ENCODE peak calls at places on chromosomes 16 and 17, in nine cellular contexts. One of them, this sample, is unnamed. For H3K9me3, the result is how much of the 10 kb centered on the place peaks cover.

GRCh38 chr16:825298-826061 is 24.9 kb upstream of the GNG13 start:
- DNase-seq in PC-9: no peak
- DNase-seq in naive thymus-derived CD4-positive, alpha-beta T cell: no peak
- DNase-seq in cardiac muscle cell: no peak
- DNase-seq in GM23248: peak
- DNase-seq in OCI-LY7: no peak
- DNase-seq in A549: no peak
- DNase-seq in CD8-positive, alpha-beta T cell: no peak
- DNase-seq in IMR-90: no peak
- DNase-seq in this sample: no peak

GRCh38 chr16:78926723-78927200 is 673.8 kb downstream of the MAF start:
- DNase-seq in PC-9: no peak
- DNase-seq in CD8-positive, alpha-beta T cell: no peak
- DNase-seq in IMR-90: no peak
- DNase-seq in OCI-LY7: no peak
- DNase-seq in naive thymus-derived CD4-positive, alpha-beta T cell: no peak
- DNase-seq in GM23248: no peak
- DNase-seq in A549: no peak
- DNase-seq in cardiac muscle cell: no peak
- DNase-seq in this sample: no peak

GRCh38 chr17:83149326-83149725 is 69.9 kb downstream of the METRNL start:
- DNase-seq in cardiac muscle cell: no peak
- DNase-seq in A549: no peak
- DNase-seq in IMR-90: no peak
- DNase-seq in CD8-positive, alpha-beta T cell: no peak
- DNase-seq in PC-9: no peak
- DNase-seq in OCI-LY7: no peak
- DNase-seq in naive thymus-derived CD4-positive, alpha-beta T cell: no peak
- DNase-seq in GM23248: no peak
- DNase-seq in this sample: no peak

GRCh38 chr17:38584350-38584925 is 21.3 kb downstream of the SRCIN1 start:
- DNase-seq in OCI-LY7: peak
- DNase-seq in IMR-90: peak
- DNase-seq in naive thymus-derived CD4-positive, alpha-beta T cell: peak
- DNase-seq in CD8-positive, alpha-beta T cell: peak
- DNase-seq in GM23248: peak
- DNase-seq in PC-9: peak
- DNase-seq in cardiac muscle cell: peak
- DNase-seq in A549: peak
- DNase-seq in this sample: peak

GRCh38 chr16:85557976-85558589 is 55.0 kb upstream of the GSE1 start:
- DNase-seq in IMR-90: no peak
- DNase-seq in OCI-LY7: peak
- DNase-seq in naive thymus-derived CD4-positive, alpha-beta T cell: no peak
- DNase-seq in GM23248: no peak
- DNase-seq in CD8-positive, alpha-beta T cell: no peak
- DNase-seq in A549: no peak
- DNase-seq in PC-9: peak
- DNase-seq in cardiac muscle cell: no peak
- DNase-seq in this sample: no peak

GRCh38 chr16:27401768-27402568 is at the start of gene IL21R:
- DNase-seq in CD8-positive, alpha-beta T cell: peak
- DNase-seq in A549: no peak
- DNase-seq in IMR-90: peak
- DNase-seq in GM23248: peak
- DNase-seq in naive thymus-derived CD4-positive, alpha-beta T cell: peak
- DNase-seq in PC-9: no peak
- DNase-seq in cardiac muscle cell: peak
- DNase-seq in OCI-LY7: peak
- DNase-seq in this sample: peak

GRCh38 chr17:29615048-29615385 is 7.7 kb downstream of the CORO6 start:
- DNase-seq in CD8-positive, alpha-beta T cell: peak
- DNase-seq in A549: no peak
- DNase-seq in GM23248: peak
- DNase-seq in OCI-LY7: no peak
- DNase-seq in naive thymus-derived CD4-positive, alpha-beta T cell: peak
- DNase-seq in PC-9: no peak
- DNase-seq in cardiac muscle cell: no peak
- DNase-seq in IMR-90: no peak
- DNase-seq in this sample: peak

GRCh38 chr16:47643610-47644009 is 182.5 kb downstream of the PHKB start:
- DNase-seq in cardiac muscle cell: peak
- DNase-seq in PC-9: no peak
- DNase-seq in IMR-90: no peak
- DNase-seq in GM23248: peak
- DNase-seq in CD8-positive, alpha-beta T cell: no peak
- DNase-seq in A549: no peak
- DNase-seq in naive thymus-derived CD4-positive, alpha-beta T cell: no peak
- DNase-seq in OCI-LY7: no peak
- DNase-seq in this sample: no peak

GRCh38 chr17:47694018-47694817 is at the start of gene TBKBP1:
- DNase-seq in CD8-positive, alpha-beta T cell: peak
- DNase-seq in IMR-90: peak
- DNase-seq in naive thymus-derived CD4-positive, alpha-beta T cell: peak
- DNase-seq in cardiac muscle cell: peak
- DNase-seq in A549: peak
- DNase-seq in PC-9: no peak
- DNase-seq in OCI-LY7: peak
- DNase-seq in GM23248: peak
- DNase-seq in this sample: no peak

GRCh38 chr17:51006601-51007000 is 114.1 kb downstream of the SPAG9 start:
- DNase-seq in GM23248: peak
- DNase-seq in cardiac muscle cell: peak
- DNase-seq in OCI-LY7: no peak
- DNase-seq in naive thymus-derived CD4-positive, alpha-beta T cell: no peak
- DNase-seq in A549: no peak
- DNase-seq in CD8-positive, alpha-beta T cell: no peak
- DNase-seq in IMR-90: peak
- DNase-seq in PC-9: no peak
- DNase-seq in this sample: no peak

GRCh38 chr16:17304124-17304813 is 166.5 kb downstream of the XYLT1 start:
- DNase-seq in GM23248: no peak
- DNase-seq in cardiac muscle cell: no peak
- DNase-seq in A549: no peak
- DNase-seq in PC-9: peak
- DNase-seq in IMR-90: peak
- DNase-seq in OCI-LY7: no peak
- DNase-seq in CD8-positive, alpha-beta T cell: no peak
- DNase-seq in naive thymus-derived CD4-positive, alpha-beta T cell: no peak
- DNase-seq in this sample: no peak

GRCh38 chr16:80971814-80972213 is 34.9 kb downstream of the CMC2 start:
- DNase-seq in GM23248: no peak
- DNase-seq in cardiac muscle cell: no peak
- DNase-seq in PC-9: no peak
- DNase-seq in IMR-90: no peak
- DNase-seq in naive thymus-derived CD4-positive, alpha-beta T cell: no peak
- DNase-seq in A549: no peak
- DNase-seq in CD8-positive, alpha-beta T cell: no peak
- DNase-seq in OCI-LY7: no peak
- DNase-seq in this sample: no peak

GRCh38 chr16:87236516-87237115 is 80.6 kb downstream of the C16orf95 start:
- DNase-seq in CD8-positive, alpha-beta T cell: no peak
- DNase-seq in naive thymus-derived CD4-positive, alpha-beta T cell: no peak
- DNase-seq in OCI-LY7: no peak
- DNase-seq in cardiac muscle cell: no peak
- DNase-seq in IMR-90: no peak
- DNase-seq in PC-9: no peak
- DNase-seq in GM23248: no peak
- DNase-seq in A549: no peak
- DNase-seq in this sample: no peak

GRCh38 chr17:82592751-82593589 is 55.3 kb downstream of the WDR45B start:
- DNase-seq in OCI-LY7: peak
- DNase-seq in IMR-90: peak
- DNase-seq in naive thymus-derived CD4-positive, alpha-beta T cell: no peak
- DNase-seq in cardiac muscle cell: peak
- DNase-seq in CD8-positive, alpha-beta T cell: peak
- DNase-seq in PC-9: peak
- DNase-seq in A549: peak
- DNase-seq in GM23248: peak
- DNase-seq in this sample: peak

GRCh38 chr17:47987240-47987835 is 16.4 kb downstream of the CDK5RAP3 start:
- DNase-seq in A549: no peak
- DNase-seq in PC-9: no peak
- DNase-seq in cardiac muscle cell: no peak
- DNase-seq in CD8-positive, alpha-beta T cell: no peak
- DNase-seq in naive thymus-derived CD4-positive, alpha-beta T cell: no peak
- DNase-seq in IMR-90: no peak
- DNase-seq in OCI-LY7: no peak
- DNase-seq in GM23248: peak
- DNase-seq in this sample: no peak

GRCh38 chr17:12041316-12041715 is 20.6 kb downstream of the MAP2K4 start:
- DNase-seq in IMR-90: peak
- DNase-seq in OCI-LY7: no peak
- DNase-seq in cardiac muscle cell: peak
- DNase-seq in naive thymus-derived CD4-positive, alpha-beta T cell: no peak
- DNase-seq in GM23248: peak
- DNase-seq in PC-9: no peak
- DNase-seq in A549: peak
- DNase-seq in CD8-positive, alpha-beta T cell: no peak
- DNase-seq in this sample: no peak

GRCh38 chr16:35234679-35235078 is 1775.3 kb downstream of the TP53TG3F start:
- DNase-seq in A549: no peak
- DNase-seq in GM23248: no peak
- DNase-seq in PC-9: peak
- DNase-seq in OCI-LY7: no peak
- DNase-seq in IMR-90: no peak
- DNase-seq in naive thymus-derived CD4-positive, alpha-beta T cell: no peak
- DNase-seq in CD8-positive, alpha-beta T cell: no peak
- DNase-seq in cardiac muscle cell: no peak
- DNase-seq in this sample: no peak
- H3K9me3 ChIP-seq in A549: under half
- H3K9me3 ChIP-seq in GM23248: under half
- H3K9me3 ChIP-seq in PC-9: under half
- H3K9me3 ChIP-seq in OCI-LY7: under half
- H3K9me3 ChIP-seq in IMR-90: under half
- H3K9me3 ChIP-seq in naive thymus-derived CD4-positive, alpha-beta T cell: under half
- H3K9me3 ChIP-seq in CD8-positive, alpha-beta T cell: under half
- H3K9me3 ChIP-seq in cardiac muscle cell: under half
- H3K9me3 ChIP-seq in this sample: under half

GRCh38 chr16:22336581-22336980 is 37.8 kb downstream of the CDR2 start:
- DNase-seq in cardiac muscle cell: no peak
- DNase-seq in OCI-LY7: no peak
- DNase-seq in A549: no peak
- DNase-seq in IMR-90: no peak
- DNase-seq in GM23248: no peak
- DNase-seq in PC-9: no peak
- DNase-seq in CD8-positive, alpha-beta T cell: no peak
- DNase-seq in naive thymus-derived CD4-positive, alpha-beta T cell: no peak
- DNase-seq in this sample: no peak

GRCh38 chr16:22335668-22336246 is 38.5 kb downstream of the POLR3E start:
- DNase-seq in A549: no peak
- DNase-seq in GM23248: no peak
- DNase-seq in CD8-positive, alpha-beta T cell: no peak
- DNase-seq in naive thymus-derived CD4-positive, alpha-beta T cell: no peak
- DNase-seq in IMR-90: no peak
- DNase-seq in cardiac muscle cell: no peak
- DNase-seq in OCI-LY7: no peak
- DNase-seq in PC-9: no peak
- DNase-seq in this sample: no peak

GRCh38 chr16:22337045-22337444 is 37.4 kb downstream of the CDR2 start:
- DNase-seq in IMR-90: no peak
- DNase-seq in cardiac muscle cell: no peak
- DNase-seq in OCI-LY7: no peak
- DNase-seq in naive thymus-derived CD4-positive, alpha-beta T cell: no peak
- DNase-seq in PC-9: no peak
- DNase-seq in CD8-positive, alpha-beta T cell: no peak
- DNase-seq in GM23248: no peak
- DNase-seq in A549: no peak
- DNase-seq in this sample: no peak

GRCh38 chr16:22340945-22341344 is 33.5 kb downstream of the CDR2 start:
- DNase-seq in GM23248: no peak
- DNase-seq in IMR-90: no peak
- DNase-seq in CD8-positive, alpha-beta T cell: no peak
- DNase-seq in OCI-LY7: no peak
- DNase-seq in naive thymus-derived CD4-positive, alpha-beta T cell: no peak
- DNase-seq in PC-9: no peak
- DNase-seq in A549: no peak
- DNase-seq in cardiac muscle cell: no peak
- DNase-seq in this sample: no peak

GRCh38 chr16:22337849-22338248 is 36.6 kb downstream of the CDR2 start:
- DNase-seq in cardiac muscle cell: no peak
- DNase-seq in OCI-LY7: no peak
- DNase-seq in naive thymus-derived CD4-positive, alpha-beta T cell: no peak
- DNase-seq in GM23248: no peak
- DNase-seq in CD8-positive, alpha-beta T cell: no peak
- DNase-seq in PC-9: no peak
- DNase-seq in A549: no peak
- DNase-seq in IMR-90: no peak
- DNase-seq in this sample: no peak
- H3K9me3 ChIP-seq in cardiac muscle cell: under half
- H3K9me3 ChIP-seq in OCI-LY7: under half
- H3K9me3 ChIP-seq in naive thymus-derived CD4-positive, alpha-beta T cell: under half
- H3K9me3 ChIP-seq in GM23248: under half
- H3K9me3 ChIP-seq in CD8-positive, alpha-beta T cell: under half
- H3K9me3 ChIP-seq in PC-9: under half
- H3K9me3 ChIP-seq in A549: under half
- H3K9me3 ChIP-seq in IMR-90: under half
- H3K9me3 ChIP-seq in this sample: under half

GRCh38 chr16:31767267-31767666 is 106.3 kb upstream of the ZNF267 start:
- DNase-seq in cardiac muscle cell: no peak
- DNase-seq in naive thymus-derived CD4-positive, alpha-beta T cell: no peak
- DNase-seq in A549: no peak
- DNase-seq in IMR-90: no peak
- DNase-seq in OCI-LY7: no peak
- DNase-seq in CD8-positive, alpha-beta T cell: no peak
- DNase-seq in PC-9: no peak
- DNase-seq in GM23248: no peak
- DNase-seq in this sample: no peak
- H3K9me3 ChIP-seq in cardiac muscle cell: under half
- H3K9me3 ChIP-seq in naive thymus-derived CD4-positive, alpha-beta T cell: under half
- H3K9me3 ChIP-seq in A549: half or more
- H3K9me3 ChIP-seq in IMR-90: half or more
- H3K9me3 ChIP-seq in OCI-LY7: under half
- H3K9me3 ChIP-seq in CD8-positive, alpha-beta T cell: half or more
- H3K9me3 ChIP-seq in PC-9: under half
- H3K9me3 ChIP-seq in GM23248: under half
- H3K9me3 ChIP-seq in this sample: under half

DNA sequence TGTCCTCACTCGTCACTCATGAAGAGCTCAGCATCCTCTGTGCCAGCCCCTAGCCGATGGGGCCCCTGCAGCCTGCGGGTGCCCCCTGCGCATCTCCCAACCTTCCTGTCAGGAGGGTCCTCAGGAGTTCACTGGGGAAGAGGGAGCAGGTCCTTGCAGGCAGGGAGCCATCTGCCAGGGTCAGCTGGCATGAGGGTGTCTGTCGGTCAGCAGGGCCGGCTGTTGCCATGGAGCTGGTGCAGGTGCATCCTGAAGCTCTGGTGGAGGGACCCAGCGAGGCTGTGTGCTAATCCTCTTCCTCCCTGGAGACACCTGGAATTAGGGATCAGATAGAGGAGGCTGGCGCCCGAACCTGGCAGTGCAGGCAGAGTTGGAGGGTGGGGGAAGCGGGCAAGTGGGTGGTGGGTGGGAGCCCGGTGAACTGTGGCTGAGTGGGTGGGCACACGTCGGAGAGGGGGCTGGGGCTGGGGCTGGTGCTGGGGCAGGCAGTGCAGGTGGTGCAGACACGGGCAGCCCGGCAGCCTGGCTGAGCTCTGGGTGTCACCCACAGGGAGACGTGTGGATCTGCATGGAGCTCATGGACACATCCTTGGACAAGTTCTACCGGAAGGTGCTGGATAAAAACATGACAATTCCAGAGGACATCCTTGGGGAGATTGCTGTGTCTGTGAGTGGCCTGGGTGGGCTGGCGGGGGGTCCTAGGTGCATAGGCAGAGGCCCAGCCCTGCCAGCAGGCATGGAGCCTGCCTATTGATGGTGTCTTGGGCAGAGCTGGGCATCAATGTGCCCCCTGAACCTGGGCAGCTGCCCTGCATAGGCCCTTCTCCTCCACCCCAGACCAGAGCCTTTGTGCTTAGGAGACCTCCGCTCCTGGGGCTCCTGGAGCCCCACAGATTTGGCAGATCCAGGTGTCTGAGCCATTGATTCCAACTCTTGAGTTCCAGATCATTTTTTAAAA is 17.4 kb downstream of the MAP2K3 start:
- DNase-seq in OCI-LY7: no peak
- DNase-seq in CD8-positive, alpha-beta T cell: no peak
- DNase-seq in PC-9: no peak
- DNase-seq in IMR-90: no peak
- DNase-seq in GM23248: no peak
- DNase-seq in naive thymus-derived CD4-positive, alpha-beta T cell: no peak
- DNase-seq in A549: no peak
- DNase-seq in cardiac muscle cell: no peak
- DNase-seq in this sample: no peak
- H3K9me3 ChIP-seq in OCI-LY7: under half
- H3K9me3 ChIP-seq in CD8-positive, alpha-beta T cell: under half
- H3K9me3 ChIP-seq in PC-9: under half
- H3K9me3 ChIP-seq in IMR-90: under half
- H3K9me3 ChIP-seq in GM23248: under half
- H3K9me3 ChIP-seq in naive thymus-derived CD4-positive, alpha-beta T cell: under half
- H3K9me3 ChIP-seq in A549: under half
- H3K9me3 ChIP-seq in cardiac muscle cell: under half
- H3K9me3 ChIP-seq in this sample: under half